ENCODE peak calls at places on chromosomes 11 and 22, in seven cellular contexts. S, Z, V, Q, E, I and Y are unnamed samples.

GRCh38 chr11:47917643-47918369 is 62.6 kb upstream of the PTPRJ start:
- DNase-seq in S (peak; percentile 70), Z (peak; percentile 86), V (peak; percentile 43), Q (peak; percentile 96), E (peak; percentile 96), I (peak; percentile 93), Y (peak; percentile 97)

GRCh38 chr11:62104001-62104400 is 19.8 kb upstream of the INCENP start:
- DNase-seq in S (no peak), Z (no peak), V (no peak), Q (no peak), E (no peak), I (no peak), Y (no peak)

GRCh38 chr11:134483291-134483690 is 71.2 kb upstream of the B3GAT1 start:
- DNase-seq in S (no peak), Z (no peak), V (no peak), Q (no peak), E (no peak), I (no peak), Y (no peak)

GRCh38 chr22:17985606-17986005 is 38.8 kb downstream of the MICAL3 start:
- DNase-seq in S (no peak), Z (no peak), V (no peak), Q (no peak), E (no peak), I (no peak), Y (no peak)

GRCh38 chr22:45942344-45942743 is 34.6 kb downstream of the WNT7B start:
- DNase-seq in S (no peak), Z (no peak), V (no peak), Q (no peak), E (no peak), I (no peak), Y (no peak)

GRCh38 chr11:60098508-60098907 is 10.0 kb downstream of the MS4A2 start:
- DNase-seq in S (no peak), Z (no peak), V (no peak), Q (no peak), E (no peak), I (no peak), Y (no peak)

GRCh38 chr11:19594326-19594725 is 118.3 kb upstream of the NAV2 start:
- DNase-seq in S (no peak), Z (no peak), V (no peak), Q (no peak), E (no peak), I (no peak), Y (no peak)

GRCh38 chr11:2586091-2586792 is 113.6 kb downstream of the KCNQ1OT1 start:
- DNase-seq in S (peak; percentile 54), Z (peak; percentile 32), V (peak; percentile 0), Q (peak; percentile 10), E (peak; percentile 57), I (peak; percentile 51), Y (no peak)

GRCh38 chr11:100562102-100562501 is 125.0 kb upstream of the ARHGAP42 start:
- DNase-seq in S (no peak), Z (no peak), V (no peak), Q (no peak), E (no peak), I (no peak), Y (no peak)

GRCh38 chr11:25766332-25767015 is 565.5 kb upstream of the ANO3 start:
- DNase-seq in S (no peak), Z (no peak), V (no peak), Q (no peak), E (no peak), I (no peak), Y (no peak)

GRCh38 chr11:104323841-104324240 is 159.9 kb upstream of the PDGFD start:
- DNase-seq in S (no peak), Z (no peak), V (no peak), Q (no peak), E (no peak), I (no peak), Y (no peak)

GRCh38 chr22:44313385-44314006 is 745 bp upstream of the SHISAL1 start:
- DNase-seq in S (no peak), Z (no peak), V (no peak), Q (no peak), E (no peak), I (no peak), Y (no peak)
- H3K4me1 ChIP-seq in S (no peaks in the 10 kb centered on the region), Z (no peaks in the 10 kb centered on the region), V (no peaks in the 10 kb centered on the region), Q (no peaks in the 10 kb centered on the region), E (peaks cover 68% of the 10 kb centered on the region), I (no peaks in the 10 kb centered on the region), Y (no peaks in the 10 kb centered on the region)

DNA sequence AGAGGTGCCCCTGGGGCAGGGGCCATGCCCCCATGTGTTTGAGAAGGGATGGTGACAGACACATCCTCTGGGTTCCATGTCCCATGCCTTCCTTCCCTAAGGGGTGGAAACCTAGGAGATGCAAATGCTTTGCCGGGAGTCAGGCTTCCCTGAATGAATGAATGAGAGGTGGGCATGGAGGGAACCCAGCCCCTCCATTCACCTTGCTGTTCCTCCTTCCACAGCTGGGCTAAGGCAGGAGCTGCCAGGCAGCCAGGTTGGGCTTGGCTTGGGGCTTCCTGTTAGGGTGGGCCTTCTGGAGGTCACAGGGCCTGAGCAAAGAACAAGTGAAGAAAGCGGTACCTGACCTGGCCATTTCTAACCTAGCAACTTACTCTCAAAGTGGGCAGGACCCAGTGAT is 926 bp downstream of the POU2F3 start:
- DNase-seq in S (no peak), Z (no peak), V (no peak), Q (no peak), E (no peak), I (no peak), Y (no peak)
- H3K27me3 ChIP-seq in S (no peaks in the 10 kb centered on the region), Z (peaks cover 9% of the 10 kb centered on the region), V (peaks cover 24% of the 10 kb centered on the region), Q (no peaks in the 10 kb centered on the region), E (peaks cover 20% of the 10 kb centered on the region), I (no peaks in the 10 kb centered on the region), Y (no peaks in the 10 kb centered on the region)

GRCh38 chr11:69283446-69283845 is 10.5 kb upstream of the MYEOV start:
- DNase-seq in S (no peak), Z (no peak), V (no peak), Q (no peak), E (no peak), I (no peak), Y (no peak)

GRCh38 chr11:69285091-69285490 is 8.9 kb upstream of the MYEOV start:
- DNase-seq in S (no peak), Z (no peak), V (no peak), Q (no peak), E (no peak), I (no peak), Y (no peak)

GRCh38 chr11:69286358-69287327 is 7.3 kb upstream of the MYEOV start:
- DNase-seq in S (no peak), Z (no peak), V (no peak), Q (no peak), E (no peak), I (no peak), Y (no peak)

GRCh38 chr11:69284081-69284511 is 9.9 kb upstream of the MYEOV start:
- DNase-seq in S (no peak), Z (no peak), V (no peak), Q (no peak), E (no peak), I (no peak), Y (no peak)

DNA sequence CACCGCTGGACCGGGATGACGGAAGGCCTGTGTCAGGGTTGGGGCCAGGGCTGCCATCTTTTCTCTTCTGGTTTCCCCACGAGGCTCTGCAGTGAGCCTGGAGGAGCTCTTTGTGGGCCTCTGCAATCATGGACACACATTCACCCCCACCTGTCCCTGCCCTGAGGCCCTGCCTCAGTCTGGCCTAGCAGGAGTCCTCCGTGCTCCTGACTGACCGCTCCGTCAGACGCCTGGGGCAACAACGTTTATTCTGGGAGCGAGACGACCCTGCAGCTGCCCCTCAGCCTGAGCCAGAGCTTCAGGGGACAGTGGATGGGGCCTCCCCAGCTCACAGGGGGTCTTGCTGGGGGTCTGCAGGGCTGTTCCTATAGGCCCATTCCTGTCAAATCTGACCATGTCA is 8.2 kb upstream of the MYEOV start:
- DNase-seq in S (no peak), Z (no peak), V (no peak), Q (no peak), E (no peak), I (no peak), Y (no peak)
- H3K4me1 ChIP-seq in S (no peaks in the 10 kb centered on the region), Z (no peaks in the 10 kb centered on the region), V (no peaks in the 10 kb centered on the region), Q (no peaks in the 10 kb centered on the region), E (no peaks in the 10 kb centered on the region), I (peaks cover 6% of the 10 kb centered on the region), Y (no peaks in the 10 kb centered on the region)

DNA sequence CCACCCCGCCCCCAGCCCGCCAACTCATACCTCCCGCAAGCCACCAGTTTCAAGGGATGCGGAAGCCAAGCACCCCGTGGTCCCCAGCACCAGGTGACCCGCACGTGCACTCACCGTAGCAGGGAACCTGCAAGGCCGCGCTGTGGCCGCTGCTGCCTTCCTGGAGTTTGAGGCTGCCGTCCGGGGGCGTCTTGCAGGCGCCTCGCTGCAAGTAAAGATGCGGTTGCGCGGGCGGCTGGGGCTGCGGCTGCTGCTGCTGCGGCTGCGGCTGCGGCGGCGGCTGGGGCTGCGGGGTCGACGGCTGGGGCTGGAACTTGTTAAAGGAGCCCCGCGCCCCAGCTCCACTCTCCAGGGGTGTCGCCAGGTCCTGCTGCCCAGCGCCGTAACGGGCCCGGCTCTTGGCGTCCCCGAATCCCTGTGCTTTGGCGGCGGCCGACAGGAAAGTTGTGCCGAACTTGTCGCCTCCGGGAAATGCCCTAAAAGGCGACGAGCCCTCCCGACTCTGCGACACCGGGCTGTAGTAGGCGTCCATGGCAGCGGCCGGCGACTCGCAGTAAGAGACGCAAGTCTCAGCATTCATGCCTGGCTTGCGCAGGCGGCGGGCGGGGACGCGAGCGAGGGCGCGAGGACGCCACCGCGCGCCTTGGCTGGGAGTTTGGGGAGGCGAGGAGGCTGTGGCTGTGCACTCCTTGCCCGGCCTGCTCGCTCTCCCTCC is at the start of gene ALX4:
- DNase-seq in S (no peak), Z (no peak), V (no peak), Q (no peak), E (no peak), I (no peak), Y (no peak)
- H3K27me3 ChIP-seq in S (peaks cover 71% of the 10 kb centered on the region), Z (peaks cover 71% of the 10 kb centered on the region), V (peaks cover 99% of the 10 kb centered on the region), Q (no peaks in the 10 kb centered on the region), E (peaks cover 87% of the 10 kb centered on the region), I (peaks cover 3% of the 10 kb centered on the region), Y (peaks cover 72% of the 10 kb centered on the region)

GRCh38 chr22:31126128-31126868 is 3.5 kb downstream of the INPP5J start:
- DNase-seq in S (no peak), Z (no peak), V (no peak), Q (no peak), E (no peak), I (no peak), Y (no peak)
- H3K4me1 ChIP-seq in S (peaks cover 12% of the 10 kb centered on the region), Z (no peaks in the 10 kb centered on the region), V (peaks cover 16% of the 10 kb centered on the region), Q (peaks cover 3% of the 10 kb centered on the region), E (peaks cover 19% of the 10 kb centered on the region), I (peaks cover 15% of the 10 kb centered on the region), Y (no peaks in the 10 kb centered on the region)

GRCh38 chr11:114258696-114259095 is 37.5 kb upstream of the NNMT start:
- DNase-seq in S (no peak), Z (peak; percentile 67), V (no peak), Q (no peak), E (peak; percentile 75), I (no peak), Y (no peak)
- H3K27me3 ChIP-seq in S (no peaks in the 10 kb centered on the region), Z (no peaks in the 10 kb centered on the region), V (no peaks in the 10 kb centered on the region), Q (no peaks in the 10 kb centered on the region), E (no peaks in the 10 kb centered on the region), I (no peaks in the 10 kb centered on the region), Y (no peaks in the 10 kb centered on the region)